ENCODE peak calls at places on chromosomes 7 and 10, in nine cellular contexts. One of them, this sample, is unnamed.

GRCh38 chr7:33452805-33453502 is 323.6 kb downstream of the BBS9 start:
- DNase-seq in H54: no peak
- DNase-seq in AG20443: no peak
- DNase-seq in Peyer's patch: peak; percentile 53
- DNase-seq in NCI-H69: no peak
- DNase-seq in MCF 10A: peak; percentile 1
- DNase-seq in ecto neural progenitor cell: no peak
- DNase-seq in activated CD4-positive, alpha-beta T cell treated with anti-CD3 and anti-CD28 coated beads for 4 hours: no peak
- DNase-seq in SW480: no peak
- DNase-seq in this sample: peak; percentile 3

GRCh38 chr7:130266258-130266960 is at the start of gene CPA2:
- DNase-seq in AG20443: no peak
- DNase-seq in SW480: no peak
- DNase-seq in NCI-H69: no peak
- DNase-seq in H54: no peak
- DNase-seq in MCF 10A: no peak
- DNase-seq in ecto neural progenitor cell: no peak
- DNase-seq in Peyer's patch: no peak
- DNase-seq in activated CD4-positive, alpha-beta T cell treated with anti-CD3 and anti-CD28 coated beads for 4 hours: no peak
- DNase-seq in this sample: no peak

GRCh38 chr7:90728568-90728967 is 132.4 kb downstream of the CDK14 start:
- DNase-seq in activated CD4-positive, alpha-beta T cell treated with anti-CD3 and anti-CD28 coated beads for 4 hours: no peak
- DNase-seq in H54: no peak
- DNase-seq in Peyer's patch: no peak
- DNase-seq in MCF 10A: no peak
- DNase-seq in AG20443: no peak
- DNase-seq in SW480: no peak
- DNase-seq in ecto neural progenitor cell: no peak
- DNase-seq in NCI-H69: no peak
- DNase-seq in this sample: no peak

GRCh38 chr10:11045995-11046394 is 28.3 kb downstream of the CELF2 start:
- DNase-seq in AG20443: no peak
- DNase-seq in Peyer's patch: no peak
- DNase-seq in ecto neural progenitor cell: no peak
- DNase-seq in NCI-H69: no peak
- DNase-seq in activated CD4-positive, alpha-beta T cell treated with anti-CD3 and anti-CD28 coated beads for 4 hours: no peak
- DNase-seq in SW480: no peak
- DNase-seq in H54: no peak
- DNase-seq in MCF 10A: no peak
- DNase-seq in this sample: no peak

GRCh38 chr7:16982640-16983103 is 100.9 kb upstream of the AGR3 start:
- DNase-seq in MCF 10A: peak; percentile 57
- DNase-seq in H54: no peak
- DNase-seq in Peyer's patch: no peak
- DNase-seq in ecto neural progenitor cell: no peak
- DNase-seq in AG20443: peak; percentile 41
- DNase-seq in activated CD4-positive, alpha-beta T cell treated with anti-CD3 and anti-CD28 coated beads for 4 hours: peak; percentile 16
- DNase-seq in NCI-H69: peak; percentile 86
- DNase-seq in SW480: peak; percentile 69
- DNase-seq in this sample: peak; percentile 43

GRCh38 chr10:80530251-80530650 is 7.5 kb upstream of the SH2D4B start:
- DNase-seq in Peyer's patch: no peak
- DNase-seq in MCF 10A: peak; percentile 72
- DNase-seq in activated CD4-positive, alpha-beta T cell treated with anti-CD3 and anti-CD28 coated beads for 4 hours: peak; percentile 34
- DNase-seq in ecto neural progenitor cell: no peak
- DNase-seq in NCI-H69: peak; percentile 40
- DNase-seq in SW480: peak; percentile 6
- DNase-seq in AG20443: peak; percentile 33
- DNase-seq in H54: peak; percentile 79
- DNase-seq in this sample: peak; percentile 54

GRCh38 chr7:18555120-18555519 is 59.6 kb downstream of the HDAC9 start:
- DNase-seq in ecto neural progenitor cell: no peak
- DNase-seq in SW480: no peak
- DNase-seq in AG20443: peak; percentile 13
- DNase-seq in MCF 10A: no peak
- DNase-seq in NCI-H69: no peak
- DNase-seq in Peyer's patch: no peak
- DNase-seq in activated CD4-positive, alpha-beta T cell treated with anti-CD3 and anti-CD28 coated beads for 4 hours: no peak
- DNase-seq in H54: no peak
- DNase-seq in this sample: peak; percentile 3

GRCh38 chr7:69177941-69178494 is 420.3 kb upstream of the AUTS2 start:
- DNase-seq in NCI-H69: no peak
- DNase-seq in Peyer's patch: no peak
- DNase-seq in SW480: no peak
- DNase-seq in activated CD4-positive, alpha-beta T cell treated with anti-CD3 and anti-CD28 coated beads for 4 hours: no peak
- DNase-seq in AG20443: peak; percentile 24
- DNase-seq in H54: no peak
- DNase-seq in ecto neural progenitor cell: no peak
- DNase-seq in MCF 10A: no peak
- DNase-seq in this sample: no peak

GRCh38 chr10:52213511-52213831 is 100.6 kb upstream of the DKK1 start:
- DNase-seq in MCF 10A: peak; percentile 10
- DNase-seq in AG20443: peak; percentile 65
- DNase-seq in H54: no peak
- DNase-seq in activated CD4-positive, alpha-beta T cell treated with anti-CD3 and anti-CD28 coated beads for 4 hours: no peak
- DNase-seq in NCI-H69: peak; percentile 24
- DNase-seq in SW480: no peak
- DNase-seq in ecto neural progenitor cell: no peak
- DNase-seq in Peyer's patch: peak; percentile 56
- DNase-seq in this sample: peak; percentile 50

GRCh38 chr7:77327067-77327931 is 88.8 kb downstream of the GSAP start:
- DNase-seq in activated CD4-positive, alpha-beta T cell treated with anti-CD3 and anti-CD28 coated beads for 4 hours: no peak
- DNase-seq in Peyer's patch: no peak
- DNase-seq in NCI-H69: peak; percentile 81
- DNase-seq in MCF 10A: peak; percentile 88
- DNase-seq in AG20443: peak; percentile 61
- DNase-seq in ecto neural progenitor cell: no peak
- DNase-seq in H54: no peak
- DNase-seq in SW480: peak; percentile 48
- DNase-seq in this sample: peak; percentile 71

GRCh38 chr10:1116051-1116450 is 59.9 kb downstream of the WDR37 start:
- DNase-seq in Peyer's patch: peak; percentile 40
- DNase-seq in NCI-H69: no peak
- DNase-seq in SW480: no peak
- DNase-seq in activated CD4-positive, alpha-beta T cell treated with anti-CD3 and anti-CD28 coated beads for 4 hours: no peak
- DNase-seq in ecto neural progenitor cell: peak; percentile 39
- DNase-seq in MCF 10A: no peak
- DNase-seq in H54: no peak
- DNase-seq in AG20443: no peak
- DNase-seq in this sample: no peak

GRCh38 chr10:113020838-113021237 is 70.8 kb downstream of the TCF7L2 start:
- DNase-seq in H54: no peak
- DNase-seq in MCF 10A: no peak
- DNase-seq in activated CD4-positive, alpha-beta T cell treated with anti-CD3 and anti-CD28 coated beads for 4 hours: no peak
- DNase-seq in ecto neural progenitor cell: no peak
- DNase-seq in AG20443: no peak
- DNase-seq in SW480: no peak
- DNase-seq in Peyer's patch: no peak
- DNase-seq in NCI-H69: no peak
- DNase-seq in this sample: no peak

GRCh38 chr10:59304521-59305097 is 57.7 kb downstream of the FAM13C start:
- DNase-seq in MCF 10A: no peak
- DNase-seq in activated CD4-positive, alpha-beta T cell treated with anti-CD3 and anti-CD28 coated beads for 4 hours: no peak
- DNase-seq in AG20443: no peak
- DNase-seq in ecto neural progenitor cell: no peak
- DNase-seq in H54: no peak
- DNase-seq in SW480: no peak
- DNase-seq in NCI-H69: peak; percentile 5
- DNase-seq in Peyer's patch: no peak
- DNase-seq in this sample: no peak

GRCh38 chr10:48215148-48215982 is 59.1 kb downstream of the FRMPD2 start:
- DNase-seq in MCF 10A: peak; percentile 79
- DNase-seq in H54: peak; percentile 24
- DNase-seq in NCI-H69: peak; percentile 72
- DNase-seq in Peyer's patch: peak; percentile 77
- DNase-seq in SW480: peak; percentile 24
- DNase-seq in activated CD4-positive, alpha-beta T cell treated with anti-CD3 and anti-CD28 coated beads for 4 hours: no peak
- DNase-seq in ecto neural progenitor cell: peak; percentile 73
- DNase-seq in AG20443: peak; percentile 38
- DNase-seq in this sample: peak; percentile 7

GRCh38 chr7:750111-750905 is 23.2 kb upstream of the PRKAR1B start:
- DNase-seq in ecto neural progenitor cell: no peak
- DNase-seq in H54: no peak
- DNase-seq in AG20443: no peak
- DNase-seq in activated CD4-positive, alpha-beta T cell treated with anti-CD3 and anti-CD28 coated beads for 4 hours: no peak
- DNase-seq in NCI-H69: no peak
- DNase-seq in SW480: no peak
- DNase-seq in MCF 10A: no peak
- DNase-seq in Peyer's patch: peak; percentile 33
- DNase-seq in this sample: no peak

GRCh38 chr10:86222336-86222650 is 144.3 kb downstream of the GRID1 start:
- DNase-seq in activated CD4-positive, alpha-beta T cell treated with anti-CD3 and anti-CD28 coated beads for 4 hours: no peak
- DNase-seq in Peyer's patch: no peak
- DNase-seq in H54: no peak
- DNase-seq in SW480: no peak
- DNase-seq in MCF 10A: no peak
- DNase-seq in ecto neural progenitor cell: no peak
- DNase-seq in NCI-H69: no peak
- DNase-seq in AG20443: no peak
- DNase-seq in this sample: no peak

This sample was measured in HFFc6.